ENCODE peak calls at places on chromosomes 2 and 18, in eight cellular contexts. O is midbrain; U is WTC11; N is stimulated activated CD4-positive, alpha-beta T cell treated with anti-CD3 and anti-CD28 coated beads, Interleukin-1b, Interleukin-23, amount 100 ng/mL, for 48 hours; F is activated CD8-positive, alpha-beta memory T cell treated with anti-CD3 and anti-CD28 coated beads, Interleukin-2, amount 50 U/mL, for 48 hours; P is activated gamma-delta T cell; B is spleen; R is dermis blood vessel endothelial cell. S is an unnamed sample.
A peak's percentile ranks its signal among the peaks of the same experiment; 100 is the strongest.

GRCh38 chr2:204650611-204651010 is 105.3 kb downstream of the PARD3B start:
- DNase-seq in O (no peak), U (no peak), N (no peak), F (no peak), P (no peak), B (no peak), R (no peak), S (no peak)

GRCh38 chr2:230731512-230731911 is 18.9 kb downstream of the CAB39 start:
- DNase-seq in O (no peak), U (no peak), N (no peak), F (no peak), P (no peak), B (no peak), R (no peak), S (no peak)

GRCh38 chr18:38944446-38945024 is 1378.9 kb upstream of the CELF4 start:
- DNase-seq in O (no peak), U (no peak), N (no peak), F (no peak), P (peak; percentile 9), B (no peak), R (no peak), S (no peak)

GRCh38 chr2:55906993-55907392 is 16.6 kb downstream of the EFEMP1 start:
- DNase-seq in O (no peak), U (no peak), N (no peak), F (no peak), P (no peak), B (no peak), R (no peak), S (no peak)

GRCh38 chr2:43480874-43481273 is 115.0 kb downstream of the THADA start:
- DNase-seq in O (no peak), U (no peak), N (no peak), F (no peak), P (no peak), B (no peak), R (no peak), S (no peak)

GRCh38 chr2:169452080-169452479 is 27.2 kb upstream of the BBS5 start:
- DNase-seq in O (peak; percentile 3), U (no peak), N (no peak), F (no peak), P (no peak), B (no peak), R (peak; percentile 69), S (no peak)

GRCh38 chr2:200757414-200757813 is 54.3 kb upstream of the BZW1 start:
- DNase-seq in O (no peak), U (no peak), N (no peak), F (no peak), P (no peak), B (no peak), R (no peak), S (no peak)

GRCh38 chr2:44941551-44942234 is at the start of gene SIX3:
- DNase-seq in O (no peak), U (peak; percentile 50), N (peak; percentile 48), F (peak; percentile 73), P (no peak), B (peak; percentile 69), R (peak; percentile 53), S (no peak)

GRCh38 chr2:177355874-177356273 is 36.7 kb upstream of the AGPS start:
- DNase-seq in O (peak; percentile 36), U (no peak), N (no peak), F (no peak), P (no peak), B (no peak), R (peak; percentile 53), S (no peak)

GRCh38 chr2:69743847-69744264 is 1.9 kb downstream of the ANXA4 start:
- DNase-seq in O (no peak), U (no peak), N (no peak), F (no peak), P (no peak), B (no peak), R (no peak), S (no peak)

GRCh38 chr18:79944126-79944731 is 7.2 kb downstream of the SLC66A2 start:
- DNase-seq in O (no peak), U (no peak), N (peak; percentile 46), F (peak; percentile 69), P (no peak), B (peak; percentile 75), R (no peak), S (no peak)

GRCh38 chr2:9222246-9222898 is 15.8 kb downstream of the ASAP2 start:
- DNase-seq in O (no peak), U (no peak), N (no peak), F (no peak), P (no peak), B (no peak), R (no peak), S (no peak)

GRCh38 chr2:129864719-129865118 is 114.7 kb upstream of the RAB6C start:
- DNase-seq in O (no peak), U (no peak), N (no peak), F (no peak), P (no peak), B (no peak), R (no peak), S (no peak)

GRCh38 chr18:54551590-54551989 is 39.5 kb upstream of the DYNAP start:
- DNase-seq in O (no peak), U (no peak), N (no peak), F (no peak), P (no peak), B (no peak), R (no peak), S (no peak)

GRCh38 chr2:20962939-20963543 is 80.8 kb downstream of the APOB start:
- DNase-seq in O (peak; percentile 60), U (peak; percentile 87), N (peak; percentile 61), F (peak; percentile 89), P (no peak), B (peak; percentile 81), R (peak; percentile 82), S (no peak)

GRCh38 chr18:11997466-11997865 is 16.2 kb downstream of the IMPA2 start:
- DNase-seq in O (no peak), U (no peak), N (no peak), F (no peak), P (no peak), B (peak; percentile 57), R (no peak), S (no peak)

GRCh38 chr2:47984041-47984440 is 77.7 kb upstream of the FBXO11 start:
- DNase-seq in O (no peak), U (no peak), N (no peak), F (no peak), P (no peak), B (no peak), R (no peak), S (no peak)

GRCh38 chr2:204027105-204027504 is 90.5 kb downstream of the ICOS start:
- DNase-seq in O (no peak), U (no peak), N (no peak), F (no peak), P (no peak), B (no peak), R (peak; percentile 89), S (no peak)

GRCh38 chr2:12720181-12720580 is 3.4 kb downstream of the TRIB2 start:
- DNase-seq in O (no peak), U (no peak), N (no peak), F (no peak), P (no peak), B (no peak), R (peak; percentile 27), S (no peak)

GRCh38 chr2:26422947-26423629 is 21.4 kb downstream of the DRC1 start:
- DNase-seq in O (no peak), U (no peak), N (no peak), F (no peak), P (no peak), B (no peak), R (no peak), S (no peak)

S was measured in type B pancreatic cell.